ENCODE peak calls at places on chromosomes 11 and 22, in six cellular contexts. I, H, V, K, D and W are unnamed samples.

GRCh38 chr22:36435516-36436415 is 45.7 kb downstream of the TXN2 start:
- DNase-seq in I (no peak), H (no peak), V (peak), K (no peak), D (peak), W (peak)

GRCh38 chr11:76598426-76598839 is 72.1 kb downstream of the LRRC32 start:
- DNase-seq in I (peak), H (peak), V (peak), K (no peak), D (peak), W (no peak)

GRCh38 chr11:104618949-104619348 is 279.3 kb downstream of the CASP12 start:
- DNase-seq in I (no peak), H (no peak), V (no peak), K (no peak), D (no peak), W (no peak)

GRCh38 chr11:127873478-127873877 is 713.9 kb downstream of the ETS1 start:
- DNase-seq in I (no peak), H (no peak), V (no peak), K (no peak), D (no peak), W (no peak)

GRCh38 chr11:76641905-76642304 is 28.6 kb downstream of the LRRC32 start:
- DNase-seq in I (no peak), H (no peak), V (no peak), K (no peak), D (no peak), W (no peak)

GRCh38 chr11:93846411-93846810 is 4.0 kb downstream of the VSTM5 start:
- DNase-seq in I (no peak), H (no peak), V (no peak), K (no peak), D (no peak), W (no peak)

GRCh38 chr22:46067159-46068111 is 82.9 kb upstream of the PPARA start:
- DNase-seq in I (no peak), H (peak), V (no peak), K (no peak), D (no peak), W (peak)

GRCh38 chr22:39592104-39593060 is 21.8 kb downstream of the CACNA1I start:
- DNase-seq in I (peak), H (peak), V (no peak), K (no peak), D (no peak), W (peak)

GRCh38 chr22:31192513-31192912 is 19.6 kb upstream of the LIMK2 start:
- DNase-seq in I (no peak), H (no peak), V (no peak), K (no peak), D (no peak), W (no peak)

GRCh38 chr11:19789245-19789644 is 76.6 kb downstream of the NAV2 start:
- DNase-seq in I (no peak), H (no peak), V (no peak), K (no peak), D (no peak), W (no peak)